ENCODE peak calls at places on chromosome 4, in five cellular contexts. X is lung, T is mammary epithelial cell, Z is astrocyte, D is PC-3. B is an unnamed sample.

GRCh38 chr4:111330786-111331185 is 707.9 kb upstream of the PITX2 start:
- DNase-seq in D (no peak), X (no peak), T (no peak), Z (peak), B (no peak)

GRCh38 chr4:181897935-181898334 is 345.3 kb upstream of the TENM3 start:
- DNase-seq in Z (peak), X (no peak), T (peak), D (no peak), B (peak)

GRCh38 chr4:48799157-48799556 is 19.1 kb upstream of the FRYL start:
- DNase-seq in X (no peak), Z (peak), T (peak), D (peak), B (no peak)

GRCh38 chr4:148573284-148573683 is 131.1 kb upstream of the NR3C2 start:
- DNase-seq in D (no peak), Z (no peak), T (no peak), X (no peak), B (no peak)

GRCh38 chr4:99668472-99668871 is 10.8 kb upstream of the C4orf54 start:
- DNase-seq in Z (no peak), X (no peak), D (no peak), T (no peak), B (no peak)

GRCh38 chr4:45989775-45990174 is 134.1 kb downstream of the GABRG1 start:
- DNase-seq in D (no peak), Z (no peak), X (no peak), T (no peak), B (no peak)

GRCh38 chr4:53050361-53050774 is 188.3 kb downstream of the RASL11B start:
- DNase-seq in D (no peak), Z (no peak), X (no peak), T (no peak), B (no peak)

GRCh38 chr4:16916719-16917337 is 18.4 kb upstream of the LDB2 start:
- DNase-seq in D (peak), T (peak), X (no peak), Z (no peak), B (no peak)

GRCh38 chr4:138789796-138790195 is 225.8 kb upstream of the NOCT start:
- DNase-seq in T (no peak), D (no peak), X (no peak), Z (no peak), B (no peak)

GRCh38 chr4:6538586-6538985 is 36.4 kb upstream of the MAN2B2 start:
- DNase-seq in Z (no peak), X (no peak), D (no peak), T (no peak), B (peak)

GRCh38 chr4:179007758-179008157 is 1565.5 kb upstream of the AGA start:
- DNase-seq in X (no peak), Z (no peak), T (no peak), D (no peak), B (no peak)

GRCh38 chr4:2243682-2244380 is 1.9 kb upstream of the HAUS3 start:
- DNase-seq in T (no peak), D (no peak), Z (no peak), X (peak), B (peak)

GRCh38 chr4:2721586-2721985 is 34.5 kb downstream of the TNIP2 start:
- DNase-seq in D (no peak), Z (no peak), T (no peak), X (no peak), B (no peak)

GRCh38 chr4:113871080-113871479 is 108.4 kb downstream of the ARSJ start:
- DNase-seq in X (no peak), D (no peak), T (no peak), Z (no peak), B (no peak)

GRCh38 chr4:110733901-110734300 is 111.0 kb upstream of the PITX2 start:
- DNase-seq in D (peak), Z (no peak), X (no peak), T (no peak), B (no peak)

GRCh38 chr4:1295405-1296055 is 5.8 kb downstream of the MAEA start:
- DNase-seq in D (no peak), T (no peak), X (no peak), Z (no peak), B (peak)

GRCh38 chr4:80732010-80732409 is 298.5 kb upstream of the BMP3 start:
- DNase-seq in T (peak), X (no peak), D (peak), Z (peak), B (peak)

GRCh38 chr4:24703298-24703697 is 92.1 kb upstream of the SOD3 start:
- DNase-seq in Z (no peak), D (no peak), T (no peak), X (no peak), B (no peak)

GRCh38 chr4:120568736-120569135 is 353.8 kb downstream of the PRDM5 start:
- DNase-seq in T (no peak), D (no peak), Z (no peak), X (no peak), B (no peak)

GRCh38 chr4:141375855-141376254 is 155.2 kb downstream of the ZNF330 start:
- DNase-seq in T (peak), Z (peak), D (peak), X (peak), B (peak)

GRCh38 chr4:10083331-10083769 is 33.2 kb downstream of the WDR1 start:
- DNase-seq in Z (no peak), T (no peak), D (no peak), X (no peak), B (no peak)

GRCh38 chr4:29560452-29560851 is 1159.7 kb upstream of the PCDH7 start:
- DNase-seq in T (no peak), D (no peak), X (no peak), Z (no peak), B (no peak)

GRCh38 chr4:97910005-97910404 is 233.3 kb downstream of the STPG2 start:
- DNase-seq in X (no peak), D (peak), Z (no peak), T (no peak), B (peak)

GRCh38 chr4:74534936-74535335 is 90.0 kb downstream of the AREG start:
- DNase-seq in T (no peak), X (no peak), Z (no peak), D (no peak), B (no peak)

GRCh38 chr4:150012851-150013360 is 65.3 kb upstream of the DCLK2 start:
- DNase-seq in Z (no peak), D (no peak), X (no peak), T (no peak), B (peak)

GRCh38 chr4:186770446-186771175 is 47.0 kb upstream of the FAT1 start:
- DNase-seq in X (no peak), D (peak), Z (peak), T (peak), B (no peak)

GRCh38 chr4:47287735-47288134 is 175.8 kb downstream of the COMMD8 start:
- DNase-seq in Z (peak), T (peak), X (no peak), D (peak), B (peak)

GRCh38 chr4:24158031-24158430 is 268.2 kb upstream of the PPARGC1A start:
- DNase-seq in T (no peak), Z (no peak), D (no peak), X (no peak), B (no peak)

GRCh38 chr4:15753786-15754185 is 24.3 kb upstream of the CD38 start:
- DNase-seq in X (no peak), D (peak), Z (peak), T (no peak), B (no peak)

GRCh38 chr4:101199507-101200285 is 147.6 kb downstream of the PPP3CA start:
- DNase-seq in X (no peak), Z (peak), D (peak), T (peak), B (no peak)

GRCh38 chr4:24729041-24729730 is 66.2 kb upstream of the SOD3 start:
- DNase-seq in Z (no peak), D (no peak), T (no peak), X (no peak), B (no peak)

DNA sequence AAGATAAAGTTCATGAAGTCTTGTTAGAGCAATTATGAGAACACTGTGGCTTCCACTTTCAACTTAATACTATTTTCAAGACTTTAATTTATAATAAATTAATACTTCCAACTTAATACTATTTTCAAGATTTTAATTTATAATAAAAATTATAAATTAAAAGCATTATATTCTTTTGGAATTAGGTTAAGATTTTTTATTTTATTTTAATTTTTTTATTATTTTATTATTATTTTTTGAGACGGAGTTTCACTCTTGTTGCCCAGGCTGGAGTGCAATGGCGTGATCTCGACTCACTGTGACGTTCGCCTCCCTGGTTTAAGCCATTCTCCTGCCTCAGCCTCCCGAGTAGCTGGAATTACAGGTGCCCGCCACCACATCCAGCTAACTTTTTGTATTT is 126.0 kb upstream of the GUCY1A1 start:
- DNase-seq in X (no peak), Z (no peak), T (no peak), D (no peak), B (no peak)
- H3K27ac ChIP-seq in X (no peak), Z (no peak), T (no peak), D (no peak), B (no peak)

GRCh38 chr4:88006956-88007303 is 505 bp upstream of the PKD2 start:
- DNase-seq in X (no peak), D (no peak), T (no peak), Z (no peak), B (peak)
- H3K27ac ChIP-seq in X (peak), D (no peak), T (no peak), Z (no peak), B (no peak)

GRCh38 chr4:8244001-8244757 is 25.4 kb upstream of the HTRA3 start:
- DNase-seq in T (no peak), Z (no peak), D (no peak), X (no peak), B (peak)

GRCh38 chr4:8241211-8241779 is 28.3 kb upstream of the HTRA3 start:
- DNase-seq in D (no peak), Z (no peak), X (no peak), T (no peak), B (peak)

GRCh38 chr4:8242782-8243556 is 26.6 kb upstream of the HTRA3 start:
- DNase-seq in D (no peak), X (no peak), Z (no peak), T (no peak), B (peak)

GRCh38 chr4:8240211-8241041 is 29.1 kb upstream of the HTRA3 start:
- DNase-seq in X (no peak), T (no peak), Z (no peak), D (no peak), B (peak)

DNA sequence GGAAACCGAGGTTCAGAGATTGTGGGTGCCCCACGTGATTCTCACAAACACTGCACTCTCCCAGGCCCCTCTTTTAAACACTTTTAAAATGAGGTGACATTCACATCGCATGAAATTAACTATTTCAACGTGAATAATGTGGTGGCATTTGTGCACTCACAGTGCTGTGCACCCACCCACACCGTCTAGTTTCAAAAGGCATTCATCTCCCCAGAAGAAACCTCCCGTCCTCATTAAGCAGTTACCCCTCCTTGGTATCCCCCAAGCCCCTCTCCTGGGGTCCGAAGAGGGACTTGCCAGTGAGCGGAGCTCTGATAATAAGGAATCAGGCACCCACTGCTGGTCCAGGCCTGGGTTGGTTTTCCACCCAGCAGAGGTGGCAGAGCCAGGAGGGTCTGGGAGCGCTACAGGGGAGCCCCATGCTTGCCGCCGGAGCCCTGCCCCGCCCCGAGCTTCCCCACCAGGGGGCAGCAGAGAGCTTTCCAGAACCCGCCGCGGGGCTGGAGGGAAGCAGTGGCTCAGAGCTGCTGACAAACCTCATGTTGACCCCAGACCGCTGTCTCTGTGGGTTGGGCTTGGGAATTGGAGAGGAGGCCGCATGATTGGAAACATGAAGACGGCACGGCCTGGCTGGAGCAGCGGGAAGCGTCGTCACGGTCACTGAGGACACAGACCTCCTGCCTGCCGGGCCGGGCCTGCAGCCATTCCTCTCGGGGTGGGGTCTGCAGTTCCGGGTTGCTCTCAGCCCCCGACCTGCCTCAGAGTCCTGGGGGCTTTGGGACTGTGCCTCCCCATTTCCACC is 27.5 kb upstream of the HTRA3 start:
- DNase-seq in D (peak), T (peak), X (peak), Z (peak), B (peak)
- H3K27ac ChIP-seq in D (no peak), T (no peak), X (peak), Z (no peak), B (peak)

GRCh38 chr4:20194079-20195013 is 57.4 kb upstream of the SLIT2 start:
- DNase-seq in Z (peak), T (peak), D (peak), X (no peak), B (peak)

GRCh38 chr4:20195071-20195885 is 56.4 kb upstream of the SLIT2 start:
- DNase-seq in Z (peak), X (no peak), D (peak), T (no peak), B (no peak)

GRCh38 chr4:20196476-20196875 is 55.2 kb upstream of the SLIT2 start:
- DNase-seq in Z (no peak), X (no peak), D (peak), T (no peak), B (no peak)

GRCh38 chr4:20192754-20193521 is 58.8 kb upstream of the SLIT2 start:
- DNase-seq in D (peak), Z (peak), X (no peak), T (peak), B (peak)

DNA sequence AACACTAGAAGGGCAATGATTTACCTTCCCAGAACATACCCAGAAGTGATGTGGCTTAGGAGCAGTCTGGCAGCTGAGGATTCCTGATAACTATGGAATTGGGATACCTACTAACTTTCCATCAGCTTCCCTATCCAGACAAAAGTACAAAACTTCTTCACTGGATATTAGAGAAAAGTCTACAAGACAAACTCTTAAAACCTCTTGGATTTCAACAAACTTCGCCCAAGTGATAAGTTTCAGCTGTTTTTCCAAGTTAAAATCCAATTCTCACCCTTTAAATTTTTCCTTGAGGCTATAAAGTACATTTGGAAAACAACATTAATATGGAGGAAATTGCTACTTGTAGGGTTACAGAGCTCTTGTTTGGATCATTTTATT is 58.2 kb upstream of the SLIT2 start:
- DNase-seq in X (no peak), D (no peak), T (no peak), Z (no peak), B (no peak)
- H3K27ac ChIP-seq in X (no peak), D (peak), T (peak), Z (peak), B (peak)

GRCh38 chr4:152997235-152997735 is 61.2 kb downstream of the FHDC1 start:
- DNase-seq in T (no peak), D (no peak), Z (no peak), X (no peak), B (no peak)

GRCh38 chr4:152999376-153000067 is 63.4 kb downstream of the FHDC1 start:
- DNase-seq in X (no peak), D (no peak), Z (no peak), T (no peak), B (no peak)

GRCh38 chr4:152996672-152997071 is 60.5 kb downstream of the FHDC1 start:
- DNase-seq in X (no peak), D (no peak), Z (no peak), T (no peak), B (no peak)

GRCh38 chr4:152998861-152999260 is 62.7 kb downstream of the FHDC1 start:
- DNase-seq in X (no peak), Z (no peak), D (no peak), T (no peak), B (no peak)

DNA sequence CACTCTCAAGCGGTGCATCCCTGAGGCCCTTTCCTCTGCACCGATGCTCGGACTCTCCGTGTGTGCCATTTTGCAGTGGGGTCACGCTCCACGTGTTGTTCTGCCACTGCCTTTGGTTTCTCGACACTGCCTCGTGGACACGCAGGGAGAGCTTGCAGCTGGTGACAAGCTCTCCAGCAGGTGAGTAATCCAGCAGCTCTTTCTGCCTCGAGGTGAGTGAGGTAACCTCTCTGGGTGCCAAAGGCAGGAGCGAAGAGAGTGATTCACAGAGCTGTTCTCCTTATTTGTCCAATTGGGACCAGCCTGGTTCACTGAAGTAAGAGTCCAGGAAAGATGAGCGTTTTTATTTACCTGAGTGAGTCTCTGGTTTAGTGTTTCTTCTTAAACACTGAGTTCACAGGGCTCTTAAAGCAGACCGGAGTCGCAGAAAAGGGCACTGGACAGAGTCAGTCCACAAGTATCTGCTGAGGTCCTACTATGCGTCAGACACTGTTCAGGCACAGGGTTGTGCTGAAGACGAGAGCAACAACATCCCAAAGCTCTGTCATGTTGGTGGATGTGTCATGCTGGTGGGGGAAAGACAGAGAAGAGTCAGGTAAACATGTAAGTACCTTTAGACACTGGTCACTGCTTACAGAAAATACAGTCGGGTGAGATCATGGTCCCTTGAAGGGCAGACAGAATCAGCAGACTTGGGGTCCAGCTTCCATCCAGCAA is 61.8 kb downstream of the FHDC1 start:
- DNase-seq in T (peak), Z (no peak), D (peak), X (peak), B (no peak)
- H3K27ac ChIP-seq in T (peak), Z (no peak), D (peak), X (peak), B (no peak)

B was measured in osteoblast.